ENCODE peak calls at places on chromosomes 3 and 15, in four cellular contexts. Y is nephron progenitor cell, C is PC-9, F is neural crest cell. S is an unnamed sample.

GRCh38 chr3:48039487-48040190 is 23.4 kb upstream of the MAP4 start:
- DNase-seq in Y (no peak), C (peak; percentile 84), F (no peak), S (no peak)

GRCh38 chr15:56038015-56038414 is 44.6 kb upstream of the NEDD4 start:
- DNase-seq in Y (no peak), C (no peak), F (no peak), S (no peak)

GRCh38 chr3:76131396-76132153 is 346.2 kb upstream of the ZNF717 start:
- DNase-seq in Y (no peak), C (no peak), F (no peak), S (no peak)

GRCh38 chr3:168094877-168095610 is 680 bp downstream of the GOLIM4 start:
- DNase-seq in Y (peak; percentile 65), C (peak; percentile 43), F (peak; percentile 48), S (no peak)

GRCh38 chr3:187788984-187789857 is 44.0 kb upstream of the BCL6 start:
- DNase-seq in Y (no peak), C (no peak), F (no peak), S (no peak)

GRCh38 chr3:104168386-104168785 is 1198.3 kb upstream of the ALCAM start:
- DNase-seq in Y (no peak), C (no peak), F (no peak), S (no peak)

GRCh38 chr15:90838066-90838465 is 30.3 kb upstream of the FURIN start:
- DNase-seq in Y (no peak), C (no peak), F (no peak), S (no peak)

GRCh38 chr3:48686538-48687219 is 964 bp upstream of the NCKIPSD start:
- DNase-seq in Y (peak; percentile 10), C (no peak), F (no peak), S (no peak)

GRCh38 chr3:193342551-193342950 is 36.0 kb downstream of the ATP13A5 start:
- DNase-seq in Y (peak; percentile 12), C (no peak), F (peak; percentile 23), S (no peak)

GRCh38 chr15:25248583-25249235 is 190.1 kb downstream of the UBE3A start:
- DNase-seq in Y (no peak), C (no peak), F (no peak), S (peak; percentile 5)

GRCh38 chr3:146142757-146143156 is 18.2 kb downstream of the PLOD2 start:
- DNase-seq in Y (no peak), C (no peak), F (no peak), S (no peak)

GRCh38 chr15:51861557-51862350 is 32.3 kb downstream of the TMOD3 start:
- DNase-seq in Y (no peak), C (no peak), F (no peak), S (no peak)

GRCh38 chr15:33735637-33736247 is 232.6 kb upstream of the CHRM5 start:
- DNase-seq in Y (peak; percentile 31), C (no peak), F (peak; percentile 20), S (no peak)

GRCh38 chr3:52774066-52774713 is 3.2 kb upstream of the ITIH1 start:
- DNase-seq in Y (no peak), C (no peak), F (no peak), S (no peak)

GRCh38 chr15:74172751-74173544 is 562 bp upstream of the ISLR start:
- DNase-seq in Y (peak; percentile 50), C (no peak), F (no peak), S (no peak)

GRCh38 chr3:101253429-101253828 is 66.9 kb downstream of the IMPG2 start:
- DNase-seq in Y (no peak), C (no peak), F (no peak), S (no peak)

GRCh38 chr15:94584833-94585244 is 353.5 kb downstream of the MCTP2 start:
- DNase-seq in Y (no peak), C (no peak), F (no peak), S (no peak)

GRCh38 chr15:53447053-53447574 is 312.3 kb downstream of the WDR72 start:
- DNase-seq in Y (no peak), C (no peak), F (no peak), S (no peak)

GRCh38 chr15:83561661-83562060 is 92.3 kb upstream of the ADAMTSL3 start:
- DNase-seq in Y (no peak), C (no peak), F (no peak), S (no peak)

GRCh38 chr15:29925227-29926082 is 103.2 kb upstream of the TJP1 start:
- DNase-seq in Y (peak; percentile 80), C (peak; percentile 98), F (peak; percentile 82), S (peak; percentile 35)

GRCh38 chr15:98967096-98967495 is 40.5 kb downstream of the PGPEP1L start:
- DNase-seq in Y (no peak), C (no peak), F (no peak), S (no peak)

DNA sequence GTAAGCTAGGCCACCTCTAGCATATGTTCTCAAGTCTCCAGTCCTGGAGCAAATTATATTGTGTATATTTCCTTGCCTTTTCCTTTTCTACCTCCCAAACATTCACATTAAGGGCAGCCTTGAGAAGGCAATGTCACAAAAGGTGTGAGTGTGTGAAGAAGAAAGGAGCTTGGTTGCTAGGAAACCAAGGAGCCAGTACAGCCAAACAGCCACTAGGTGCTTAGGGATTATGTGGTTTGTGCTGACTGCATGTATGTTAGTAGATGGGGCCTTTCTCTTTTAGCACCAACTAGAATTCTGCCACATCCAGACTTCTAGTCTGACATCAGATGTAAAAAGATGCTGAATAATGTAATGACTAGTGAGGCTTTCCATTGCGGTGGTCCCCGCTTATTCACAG is 118.8 kb upstream of the DAZL start:
- DNase-seq in Y (no peak), C (no peak), F (no peak), S (peak; percentile 21)
- TF ChIP-seq CTCF in Y (no peak), C (no peak), F (peak; percentile 40), S (peak; percentile 9)

DNA sequence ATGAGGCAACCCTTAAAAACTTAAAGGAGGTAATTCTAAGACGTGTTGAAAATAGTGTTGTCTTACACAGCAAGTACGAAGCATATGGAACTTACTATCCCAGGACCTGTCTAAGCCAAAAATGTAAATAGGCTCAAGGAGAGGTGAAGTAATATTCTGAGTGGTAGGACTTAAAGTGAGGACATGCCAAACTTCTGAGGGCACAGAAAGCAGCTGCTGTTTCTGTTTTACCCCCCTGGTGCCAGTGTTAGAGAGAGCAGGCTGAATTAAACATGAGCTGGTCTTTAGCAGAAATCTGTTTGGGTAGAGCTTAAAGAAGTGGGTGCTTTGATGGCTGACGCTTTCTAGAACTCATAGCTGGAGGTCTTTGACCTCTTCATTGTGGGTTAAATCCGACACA is 149.7 kb upstream of the NPHP3 start:
- DNase-seq in Y (no peak), C (no peak), F (no peak), S (no peak)
- TF ChIP-seq CTCF in Y (no peak), C (no peak), F (no peak), S (no peak)

GRCh38 chr3:122982202-122983185 is 45.1 kb downstream of the SEMA5B start:
- DNase-seq in Y (no peak), C (no peak), F (no peak), S (no peak)
- TF ChIP-seq CTCF in Y (peak; percentile 16), C (peak; percentile 25), F (no peak), S (no peak)

GRCh38 chr3:126147932-126148683 is 32.3 kb downstream of the ALDH1L1 start:
- DNase-seq in Y (no peak), C (no peak), F (no peak), S (no peak)
- TF ChIP-seq CTCF in Y (no peak), C (no peak), F (no peak), S (no peak)

GRCh38 chr15:68028808-68029207 is 25.3 kb upstream of the PIAS1 start:
- DNase-seq in Y (no peak), C (no peak), F (no peak), S (no peak)
- TF ChIP-seq CTCF in Y (no peak), C (no peak), F (no peak), S (no peak)

GRCh38 chr3:159187232-159187631 is 385.4 kb downstream of the MFSD1 start:
- DNase-seq in Y (no peak), C (no peak), F (no peak), S (no peak)

GRCh38 chr3:159187706-159188105 is 385.9 kb downstream of the MFSD1 start:
- DNase-seq in Y (no peak), C (no peak), F (no peak), S (no peak)

GRCh38 chr3:159196316-159196715 is 394.5 kb downstream of the MFSD1 start:
- DNase-seq in Y (no peak), C (no peak), F (no peak), S (no peak)

GRCh38 chr3:159189994-159190669 is 388.3 kb downstream of the MFSD1 start:
- DNase-seq in Y (no peak), C (no peak), F (no peak), S (no peak)

DNA sequence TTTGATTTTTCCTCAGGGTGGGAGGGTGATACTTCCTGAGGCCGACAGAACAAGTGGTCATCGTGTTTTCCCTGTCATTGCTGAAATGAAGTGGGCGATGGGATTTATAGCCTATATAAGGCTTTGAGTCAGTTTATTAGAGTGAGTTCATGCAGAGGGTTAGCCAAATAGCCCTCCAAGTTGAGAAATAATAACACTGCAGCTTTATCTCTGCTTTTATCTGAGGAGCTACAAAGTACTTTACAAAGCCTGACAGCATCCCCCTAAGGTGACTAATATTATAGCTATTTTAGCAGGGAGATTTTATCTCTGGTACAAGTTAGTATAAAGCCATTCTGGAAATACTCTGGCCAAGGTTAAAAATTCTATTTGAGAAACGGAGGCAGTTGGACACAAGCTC is 389.6 kb downstream of the MFSD1 start:
- DNase-seq in Y (no peak), C (peak; percentile 90), F (no peak), S (no peak)
- TF ChIP-seq CTCF in Y (no peak), C (no peak), F (no peak), S (no peak)

S was measured in D721Med.